ENCODE peak calls at places on chromosomes 5 and 9, in seven cellular contexts. K, N, Q, Y, D, X and B are unnamed samples.

GRCh38 chr5:120464627-120465280 is 654 bp downstream of the PRR16 start:
- DNase-seq in K (no peak), N (peak; percentile 80), Q (no peak), Y (peak; percentile 25), D (peak; percentile 83), X (peak; percentile 15), B (no peak)

GRCh38 chr9:5301544-5301943 is 3.0 kb downstream of the RLN2 start:
- DNase-seq in K (no peak), N (no peak), Q (no peak), Y (no peak), D (no peak), X (no peak), B (no peak)

GRCh38 chr9:82513242-82513750 is 524.7 kb downstream of the SPATA31D1 start:
- DNase-seq in K (no peak), N (peak; percentile 61), Q (no peak), Y (no peak), D (peak; percentile 74), X (no peak), B (no peak)

GRCh38 chr5:81212211-81212687 is 20.9 kb upstream of the CKMT2 start:
- DNase-seq in K (peak; percentile 21), N (no peak), Q (no peak), Y (no peak), D (no peak), X (peak; percentile 76), B (no peak)

GRCh38 chr5:178227138-178227659 is 5.4 kb downstream of the PHYKPL start:
- DNase-seq in K (no peak), N (peak; percentile 51), Q (no peak), Y (no peak), D (no peak), X (no peak), B (no peak)

GRCh38 chr9:26689041-26689440 is 203.6 kb downstream of the CAAP1 start:
- DNase-seq in K (no peak), N (no peak), Q (no peak), Y (no peak), D (no peak), X (no peak), B (no peak)

GRCh38 chr9:34279431-34279830 is 49.6 kb downstream of the KIF24 start:
- DNase-seq in K (no peak), N (peak; percentile 9), Q (no peak), Y (no peak), D (no peak), X (no peak), B (no peak)

GRCh38 chr5:164302533-164303235 is 797.3 kb downstream of the MAT2B start:
- DNase-seq in K (no peak), N (no peak), Q (no peak), Y (no peak), D (peak; percentile 45), X (no peak), B (no peak)

GRCh38 chr5:134432174-134432573 is 20.5 kb upstream of the CDKN2AIPNL start:
- DNase-seq in K (no peak), N (no peak), Q (no peak), Y (no peak), D (no peak), X (no peak), B (no peak)

GRCh38 chr5:134085411-134085810 is 29.1 kb upstream of the TCF7 start:
- DNase-seq in K (no peak), N (no peak), Q (no peak), Y (no peak), D (no peak), X (no peak), B (no peak)

GRCh38 chr9:14271078-14271673 is 42.8 kb downstream of the NFIB start:
- DNase-seq in K (no peak), N (peak; percentile 19), Q (no peak), Y (peak; percentile 49), D (peak; percentile 92), X (peak; percentile 62), B (peak; percentile 33)

GRCh38 chr5:33696413-33696812 is 195.4 kb downstream of the ADAMTS12 start:
- DNase-seq in K (no peak), N (no peak), Q (no peak), Y (no peak), D (no peak), X (no peak), B (no peak)

GRCh38 chr5:67807116-67807888 is 408.3 kb upstream of the PIK3R1 start:
- DNase-seq in K (no peak), N (no peak), Q (no peak), Y (no peak), D (no peak), X (no peak), B (no peak)

GRCh38 chr9:136857606-136858412 is 5.7 kb downstream of the MAMDC4 start:
- DNase-seq in K (no peak), N (no peak), Q (no peak), Y (peak; percentile 86), D (no peak), X (peak; percentile 86), B (peak; percentile 42)

GRCh38 chr9:131324736-131325679 is 35.5 kb downstream of the PLPP7 start:
- DNase-seq in K (no peak), N (no peak), Q (no peak), Y (no peak), D (no peak), X (no peak), B (no peak)

GRCh38 chr5:11452854-11453253 is 451.4 kb downstream of the CTNND2 start:
- DNase-seq in K (no peak), N (no peak), Q (no peak), Y (no peak), D (no peak), X (no peak), B (no peak)

GRCh38 chr5:56012281-56012963 is 17.7 kb upstream of the IL6ST start:
- DNase-seq in K (no peak), N (peak; percentile 75), Q (no peak), Y (peak; percentile 32), D (no peak), X (peak; percentile 73), B (peak; percentile 54)

GRCh38 chr9:1462626-1463308 is 412.6 kb downstream of the DMRT2 start:
- DNase-seq in K (no peak), N (no peak), Q (no peak), Y (no peak), D (no peak), X (no peak), B (no peak)

GRCh38 chr9:123861086-123861707 is 68.7 kb downstream of the DENND1A start:
- DNase-seq in K (no peak), N (no peak), Q (no peak), Y (no peak), D (no peak), X (no peak), B (no peak)

GRCh38 chr5:143557061-143557818 is 153.8 kb upstream of the NR3C1 start:
- DNase-seq in K (no peak), N (peak; percentile 78), Q (no peak), Y (no peak), D (peak; percentile 87), X (no peak), B (no peak)

GRCh38 chr9:123360161-123361085 is 4.4 kb downstream of the CRB2 start:
- DNase-seq in K (peak; percentile 50), N (no peak), Q (no peak), Y (peak; percentile 95), D (peak; percentile 11), X (no peak), B (no peak)

DNA sequence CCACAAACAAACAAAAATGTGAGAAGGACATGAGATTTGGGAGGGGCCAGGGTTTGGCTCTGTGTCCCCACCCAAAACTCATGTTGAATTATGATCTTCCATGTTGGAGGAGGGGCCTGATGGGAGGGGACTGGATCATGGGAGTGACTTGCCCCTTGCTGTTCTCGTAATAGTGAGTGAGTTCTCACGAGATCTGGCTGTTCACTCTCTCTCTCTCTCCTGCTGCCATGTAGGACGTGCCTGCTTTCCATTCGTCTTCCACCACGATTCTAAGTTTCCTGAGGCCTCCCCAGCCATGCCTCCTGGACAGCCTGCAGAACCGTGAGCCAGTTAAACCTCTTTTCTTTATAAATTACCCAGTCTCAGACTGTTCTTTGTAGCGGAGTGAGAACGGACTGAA is 118.7 kb downstream of the RXRA start:
- DNase-seq in K (no peak), N (no peak), Q (no peak), Y (no peak), D (no peak), X (no peak), B (no peak)
- H3K4me3 ChIP-seq in K (no peak overlapping the region), N (no peak overlapping the region), Q (no peak overlapping the region), Y (no peak overlapping the region), D (no peak overlapping the region), X (no peak overlapping the region), B (no peak overlapping the region)

DNA sequence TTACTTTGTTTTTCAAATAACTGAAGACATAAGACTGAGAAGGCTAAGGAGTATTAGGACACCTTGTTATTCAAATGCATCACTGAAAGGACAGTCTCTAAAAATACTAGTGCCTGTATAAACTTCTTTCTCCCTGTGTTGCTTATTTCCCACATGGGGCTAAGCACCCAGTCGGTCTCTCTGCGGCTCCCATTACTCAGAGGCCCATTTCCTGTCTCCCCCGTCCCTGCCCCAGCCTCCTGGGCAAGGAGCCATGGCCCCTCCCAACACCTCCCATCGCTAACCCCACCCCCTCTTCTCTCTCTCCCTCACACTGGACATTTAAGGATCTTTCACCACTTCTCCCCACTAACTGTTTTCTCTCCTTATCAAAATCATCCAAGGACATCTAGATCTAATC is 81.9 kb downstream of the EBF1 start:
- DNase-seq in K (no peak), N (peak; percentile 76), Q (no peak), Y (peak; percentile 48), D (peak; percentile 86), X (peak; percentile 15), B (no peak)
- H3K27ac ChIP-seq in K (no peak overlapping the region), N (peak overlapping the region; percentile 43), Q (no peak overlapping the region), Y (no peak overlapping the region), D (peak overlapping the region; percentile 17), X (no peak overlapping the region), B (no peak overlapping the region)

DNA sequence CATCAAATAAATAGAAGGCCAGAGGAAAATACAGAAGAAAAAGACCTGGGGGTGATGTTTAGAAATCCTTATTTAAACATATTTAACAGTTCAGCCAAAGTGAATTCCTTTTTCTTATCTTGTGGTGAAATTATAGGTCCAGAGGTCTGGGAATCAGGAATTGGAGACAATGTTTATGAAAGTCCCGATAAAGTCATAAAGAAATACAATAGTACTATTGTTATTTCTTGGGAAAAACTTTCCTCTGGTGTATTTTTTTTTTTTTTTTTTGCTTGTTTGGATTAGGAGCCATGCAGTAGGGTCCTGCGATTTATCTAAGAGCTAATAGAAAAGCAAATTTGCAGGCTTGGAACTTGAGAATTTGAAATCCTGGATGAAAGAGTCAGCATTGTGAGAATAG is 426 bp downstream of the C7 start:
- DNase-seq in K (no peak), N (no peak), Q (no peak), Y (no peak), D (no peak), X (no peak), B (no peak)
- H3K4me3 ChIP-seq in K (no peak overlapping the region), N (no peak overlapping the region), Q (no peak overlapping the region), Y (no peak overlapping the region), D (peak overlapping the region; percentile 66), X (no peak overlapping the region), B (no peak overlapping the region)

GRCh38 chr9:93084471-93084881 is 11.5 kb upstream of the CARD19 start:
- DNase-seq in K (no peak), N (no peak), Q (no peak), Y (peak; percentile 12), D (no peak), X (no peak), B (no peak)

GRCh38 chr9:93081081-93081529 is 14.9 kb upstream of the CARD19 start:
- DNase-seq in K (no peak), N (peak; percentile 54), Q (no peak), Y (peak; percentile 14), D (peak; percentile 53), X (no peak), B (peak; percentile 17)

GRCh38 chr9:93083592-93084470 is 12.2 kb upstream of the CARD19 start:
- DNase-seq in K (no peak), N (no peak), Q (no peak), Y (peak; percentile 16), D (peak; percentile 31), X (no peak), B (peak; percentile 12)

GRCh38 chr9:93081931-93082330 is 14.1 kb upstream of the CARD19 start:
- DNase-seq in K (no peak), N (peak; percentile 86), Q (no peak), Y (peak; percentile 5), D (peak; percentile 87), X (no peak), B (no peak)

GRCh38 chr9:93082841-93083411 is 13.1 kb upstream of the CARD19 start:
- DNase-seq in K (no peak), N (no peak), Q (no peak), Y (peak; percentile 14), D (no peak), X (no peak), B (no peak)
- H3K27ac ChIP-seq in K (no peak overlapping the region), N (no peak overlapping the region), Q (no peak overlapping the region), Y (no peak overlapping the region), D (no peak overlapping the region), X (no peak overlapping the region), B (no peak overlapping the region)